ENCODE peak calls at places on chromosomes 6 and 20, in five cellular contexts. O is GM12891, Y is H1, G is K562, V is HepG2. P is an unnamed sample.

GRCh38 chr20:43188234-43188653 is 1.5 kb downstream of the PTPRT start:
- DNase-seq in O (no peak), Y (no peak), G (no peak), V (no peak), P (no peak)

GRCh38 chr6:53671111-53671510 is 5.6 kb upstream of the KLHL31 start:
- DNase-seq in O (no peak), Y (no peak), G (no peak), V (no peak), P (no peak)

GRCh38 chr6:121780325-121781313 is 345.2 kb downstream of the GJA1 start:
- DNase-seq in O (no peak), Y (no peak), G (no peak), V (no peak), P (no peak)

GRCh38 chr6:20680697-20681165 is 146.5 kb downstream of the CDKAL1 start:
- DNase-seq in O (no peak), Y (no peak), G (no peak), V (no peak), P (no peak)

GRCh38 chr6:85192186-85192585 is 257.7 kb upstream of the NT5E start:
- DNase-seq in O (no peak), Y (no peak), G (no peak), V (no peak), P (no peak)

GRCh38 chr6:166346995-166347394 is 4.7 kb upstream of the SFT2D1 start:
- DNase-seq in O (no peak), Y (no peak), G (no peak), V (no peak), P (no peak)

GRCh38 chr20:42179768-42180167 is 561.6 kb upstream of the CHD6 start:
- DNase-seq in O (no peak), Y (no peak), G (peak; percentile 37), V (no peak), P (no peak)

GRCh38 chr20:14264869-14265268 is 72.5 kb downstream of the FLRT3 start:
- DNase-seq in O (no peak), Y (no peak), G (no peak), V (peak; percentile 22), P (no peak)

GRCh38 chr6:105209950-105210706 is 30.3 kb upstream of the POPDC3 start:
- DNase-seq in O (no peak), Y (no peak), G (peak; percentile 15), V (peak; percentile 60), P (no peak)

GRCh38 chr6:6319947-6320811 is at the start of gene F13A1:
- DNase-seq in O (no peak), Y (no peak), G (no peak), V (no peak), P (no peak)

GRCh38 chr6:73145690-73146089 is 79.6 kb downstream of the KHDC1L start:
- DNase-seq in O (no peak), Y (no peak), G (no peak), V (no peak), P (no peak)

GRCh38 chr20:59207742-59208357 is 44.2 kb downstream of the ZNF831 start:
- DNase-seq in O (peak; percentile 86), Y (peak; percentile 54), G (peak; percentile 66), V (peak; percentile 53), P (peak; percentile 76)

GRCh38 chr20:44701116-44701865 is 13.9 kb upstream of the CCN5 start:
- DNase-seq in O (no peak), Y (no peak), G (no peak), V (peak; percentile 41), P (no peak)

GRCh38 chr6:108476381-108476780 is 84.3 kb upstream of the FOXO3 start:
- DNase-seq in O (no peak), Y (no peak), G (no peak), V (no peak), P (no peak)

GRCh38 chr6:29968130-29968529 is 25.8 kb downstream of the HLA-A start:
- DNase-seq in O (no peak), Y (no peak), G (no peak), V (peak; percentile 35), P (no peak)

GRCh38 chr6:36545767-36546663 is 1.3 kb downstream of the STK38 start:
- DNase-seq in O (no peak), Y (no peak), G (peak; percentile 43), V (no peak), P (no peak)

GRCh38 chr6:5276596-5276995 is 15.3 kb downstream of the FARS2 start:
- DNase-seq in O (no peak), Y (no peak), G (no peak), V (no peak), P (no peak)

GRCh38 chr6:134911532-134911931 is 38.4 kb downstream of the ALDH8A1 start:
- DNase-seq in O (no peak), Y (no peak), G (no peak), V (no peak), P (no peak)

GRCh38 chr6:132279592-132280139 is 121.6 kb downstream of the MOXD1 start:
- DNase-seq in O (peak; percentile 15), Y (peak; percentile 15), G (peak; percentile 83), V (peak; percentile 78), P (no peak)

GRCh38 chr6:132270745-132271414 is 130.4 kb downstream of the MOXD1 start:
- DNase-seq in O (no peak), Y (no peak), G (no peak), V (no peak), P (no peak)

GRCh38 chr6:132272776-132273175 is 128.5 kb downstream of the MOXD1 start:
- DNase-seq in O (no peak), Y (no peak), G (no peak), V (no peak), P (no peak)

DNA sequence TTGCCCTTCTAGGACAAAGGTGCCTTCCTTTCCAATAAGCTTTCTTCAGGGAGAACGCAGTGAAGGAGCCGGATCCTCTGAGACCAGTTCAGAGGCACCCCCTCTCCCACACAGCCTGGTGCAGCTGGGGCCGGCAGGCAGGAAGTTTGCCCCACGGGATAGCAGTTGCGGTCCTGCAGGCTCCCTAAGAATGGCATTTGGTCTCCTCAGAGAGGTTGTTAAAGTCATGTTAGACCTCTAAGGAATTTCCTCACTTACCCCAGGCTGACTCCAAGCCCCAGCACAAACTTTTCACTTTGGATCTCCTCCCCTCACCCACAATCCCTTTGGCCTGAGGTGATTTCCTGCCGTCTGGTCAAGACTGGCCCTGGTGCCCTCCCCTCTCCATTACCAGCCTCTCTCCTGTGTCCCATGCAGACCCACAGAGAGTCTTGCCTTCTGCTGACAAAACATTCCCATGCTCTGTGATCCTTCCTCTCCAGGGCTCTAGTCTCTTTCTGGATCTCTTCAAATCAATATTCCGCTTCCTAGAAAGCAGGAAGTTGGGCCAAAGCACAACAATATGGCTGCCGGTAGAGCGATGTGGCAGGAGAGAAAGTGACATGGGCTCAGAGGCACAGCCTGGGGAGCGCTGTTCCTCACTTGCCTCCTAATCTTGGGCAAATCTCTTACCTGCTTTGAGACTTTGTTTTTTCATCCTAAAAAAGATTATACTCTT is 125.9 kb downstream of the MOXD1 start:
- DNase-seq in O (no peak), Y (no peak), G (no peak), V (no peak), P (no peak)
- TF ChIP-seq POLR2A in O (no peak), Y (no peak), G (no peak), V (no peak), P (no peak)

DNA sequence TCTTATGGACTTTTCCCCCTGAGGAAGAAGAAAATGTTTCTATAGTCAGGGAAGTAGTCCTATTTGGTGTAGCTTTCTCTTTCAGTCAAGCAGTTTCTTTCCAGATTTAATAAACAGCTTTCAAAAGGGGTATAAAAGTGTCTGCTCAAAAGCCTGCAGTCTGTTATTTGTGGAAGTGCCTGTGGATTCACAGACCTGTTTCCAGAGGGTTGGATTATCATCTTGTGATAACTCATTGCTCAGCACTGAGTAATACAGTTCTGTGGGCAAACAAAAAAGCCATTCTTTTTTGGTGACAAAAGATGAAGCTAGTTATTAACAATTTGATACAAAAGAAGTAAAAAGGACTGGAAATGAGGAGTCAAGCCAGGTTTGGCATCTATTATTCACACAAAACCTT is 358.2 kb upstream of the ID4 start:
- DNase-seq in O (no peak), Y (no peak), G (no peak), V (no peak), P (no peak)
- TF ChIP-seq POLR2AphosphoS5 in O (no peak), Y (no peak), G (no peak), V (no peak), P (no peak)

DNA sequence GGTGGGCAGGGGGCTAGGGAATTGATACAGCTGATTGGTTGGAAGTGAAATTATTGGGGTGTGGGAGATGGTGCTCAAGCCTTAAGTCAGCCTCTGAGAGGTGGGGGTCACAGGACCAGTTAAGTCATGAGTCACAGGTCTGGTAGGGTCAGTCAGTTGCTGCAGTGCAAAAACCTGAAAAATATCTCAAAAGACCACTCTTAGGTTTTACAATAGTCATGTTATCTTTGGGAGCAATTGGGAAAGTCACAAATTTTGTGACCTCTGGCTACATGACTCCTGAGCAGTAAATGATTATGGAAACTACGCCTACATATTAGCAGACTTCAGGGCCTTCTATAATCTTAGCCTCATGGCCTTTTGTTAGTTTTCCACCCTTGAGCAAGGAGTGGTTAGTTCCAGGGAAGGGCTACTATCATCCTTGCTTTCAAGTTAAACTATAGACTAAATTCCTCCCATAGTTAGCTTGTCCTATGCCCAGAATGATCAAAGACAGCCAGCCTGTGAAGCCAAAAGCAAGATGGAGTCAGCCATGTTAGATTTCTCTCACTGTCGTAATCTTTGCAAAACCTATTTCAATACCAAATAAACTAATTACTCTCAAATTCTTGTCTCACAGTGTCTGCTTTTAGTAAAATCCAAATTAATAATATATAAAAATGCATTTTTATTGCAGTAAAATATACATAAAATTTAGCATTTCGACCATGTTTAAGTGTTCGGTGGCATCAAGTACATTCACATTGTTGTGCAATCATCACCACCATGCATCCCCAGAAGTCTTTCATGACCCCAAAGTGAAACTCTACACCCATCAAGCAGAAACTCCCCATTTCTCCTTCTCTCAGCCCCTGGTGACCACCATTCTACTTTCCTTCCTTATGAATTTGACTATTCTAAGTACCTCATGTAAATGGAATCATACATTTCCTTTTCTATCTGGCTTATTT is 60.9 kb upstream of the CD2AP start:
- DNase-seq in O (no peak), Y (no peak), G (peak; percentile 76), V (no peak), P (no peak)
- TF ChIP-seq TAF1 in O (no peak), Y (no peak), G (no peak), V (no peak), P (no peak)

DNA sequence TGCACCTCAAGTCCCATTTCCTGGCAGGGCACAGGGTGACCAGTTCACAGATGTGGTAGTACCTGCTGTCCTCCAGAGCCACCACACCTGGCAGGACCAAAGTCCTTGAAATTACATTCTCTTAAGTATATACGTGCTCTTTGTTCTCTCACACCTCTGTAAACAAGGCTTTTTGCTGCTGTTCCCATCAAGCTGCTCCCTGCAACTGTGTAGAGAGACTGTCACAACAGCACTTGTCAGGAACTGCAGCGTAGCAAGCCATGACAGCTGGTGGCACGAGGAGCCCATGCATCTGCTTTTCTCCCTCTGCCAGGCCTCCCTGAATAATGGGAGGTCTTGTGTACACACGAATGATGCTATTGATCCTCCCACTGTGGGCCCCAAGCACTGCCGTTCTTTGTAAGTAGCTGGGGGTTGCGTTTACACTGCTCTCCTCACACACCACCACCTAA is 431.8 kb downstream of the CD83 start:
- DNase-seq in O (no peak), Y (no peak), G (no peak), V (no peak), P (no peak)
- TF ChIP-seq POLR2A in O (no peak), Y (no peak), G (no peak), V (no peak), P (no peak)

GRCh38 chr20:5504061-5504739 is 187.4 kb upstream of the PROKR2 start:
- DNase-seq in O (peak; percentile 34), Y (no peak), G (peak; percentile 18), V (peak; percentile 40), P (peak; percentile 26)
- TF ChIP-seq POLR2AphosphoS5 in O (no peak), Y (no peak), G (no peak), V (peak; percentile 32), P (no peak)